ENCODE peak calls at places on chromosomes 6 and 20, in nine cellular contexts. M is HCT116, P is fibroblast of lung, I is suprapubic skin, D is cardiac muscle cell, J is tibial artery, Z is thoracic aorta, U is PC-3, N is psoas muscle. G is an unnamed sample.

GRCh38 chr6:36832313-36832712 is 6.9 kb downstream of the CPNE5 start:
- DNase-seq in M (no peak), P (no peak), I (no peak), D (no peak), J (no peak), Z (no peak), U (no peak), N (no peak), G (no peak)

GRCh38 chr6:105793132-105793531 is 293.0 kb upstream of the PRDM1 start:
- DNase-seq in M (no peak), P (no peak), I (no peak), D (no peak), J (no peak), Z (no peak), U (peak; percentile 15), N (no peak), G (no peak)

GRCh38 chr6:111758608-111759293 is 114.5 kb downstream of the FYN start:
- DNase-seq in M (no peak), P (peak; percentile 27), I (no peak), D (no peak), J (no peak), Z (no peak), U (no peak), N (no peak), G (no peak)

GRCh38 chr6:1498491-1499113 is 109.2 kb downstream of the FOXF2 start:
- DNase-seq in M (no peak), P (no peak), I (no peak), D (no peak), J (no peak), Z (no peak), U (no peak), N (no peak), G (no peak)

GRCh38 chr6:150940951-150941350 is 75.4 kb downstream of the MTHFD1L start:
- DNase-seq in M (no peak), P (peak; percentile 11), I (no peak), D (no peak), J (no peak), Z (no peak), U (no peak), N (no peak), G (no peak)

GRCh38 chr6:25366785-25367657 is 87.8 kb downstream of the CARMIL1 start:
- DNase-seq in M (no peak), P (peak; percentile 20), I (no peak), D (no peak), J (no peak), Z (no peak), U (peak; percentile 64), N (no peak), G (no peak)

GRCh38 chr6:138086573-138087196 is 20.5 kb downstream of the PERP start:
- DNase-seq in M (peak; percentile 85), P (peak; percentile 74), I (no peak), D (no peak), J (no peak), Z (no peak), U (peak; percentile 75), N (no peak), G (no peak)

GRCh38 chr20:53642196-53643030 is 48.8 kb upstream of the ZNF217 start:
- DNase-seq in M (peak; percentile 89), P (peak; percentile 68), I (no peak), D (peak; percentile 54), J (no peak), Z (no peak), U (peak; percentile 82), N (no peak), G (no peak)

GRCh38 chr6:72689107-72689954 is 67.5 kb downstream of the KCNQ5 start:
- DNase-seq in M (no peak), P (no peak), I (no peak), D (no peak), J (no peak), Z (no peak), U (no peak), N (no peak), G (no peak)

GRCh38 chr6:151539506-151540268 is 45.9 kb downstream of the CCDC170 start:
- DNase-seq in M (no peak), P (peak; percentile 74), I (no peak), D (no peak), J (no peak), Z (no peak), U (no peak), N (no peak), G (no peak)

GRCh38 chr6:13874191-13874549 is 50.6 kb upstream of the RNF182 start:
- DNase-seq in M (no peak), P (no peak), I (no peak), D (no peak), J (no peak), Z (no peak), U (no peak), N (no peak), G (no peak)

GRCh38 chr6:53734473-53735299 is 60.1 kb upstream of the LRRC1 start:
- DNase-seq in M (peak; percentile 92), P (peak; percentile 93), I (no peak), D (peak; percentile 75), J (no peak), Z (no peak), U (peak; percentile 94), N (no peak), G (peak; percentile 29)

GRCh38 chr20:51695574-51696303 is 72.5 kb downstream of the ATP9A start:
- DNase-seq in M (no peak), P (peak; percentile 83), I (no peak), D (no peak), J (no peak), Z (no peak), U (peak; percentile 95), N (no peak), G (no peak)

GRCh38 chr6:168210239-168211107 is 109.1 kb downstream of the DACT2 start:
- DNase-seq in M (no peak), P (no peak), I (no peak), D (no peak), J (no peak), Z (no peak), U (no peak), N (no peak), G (no peak)

DNA sequence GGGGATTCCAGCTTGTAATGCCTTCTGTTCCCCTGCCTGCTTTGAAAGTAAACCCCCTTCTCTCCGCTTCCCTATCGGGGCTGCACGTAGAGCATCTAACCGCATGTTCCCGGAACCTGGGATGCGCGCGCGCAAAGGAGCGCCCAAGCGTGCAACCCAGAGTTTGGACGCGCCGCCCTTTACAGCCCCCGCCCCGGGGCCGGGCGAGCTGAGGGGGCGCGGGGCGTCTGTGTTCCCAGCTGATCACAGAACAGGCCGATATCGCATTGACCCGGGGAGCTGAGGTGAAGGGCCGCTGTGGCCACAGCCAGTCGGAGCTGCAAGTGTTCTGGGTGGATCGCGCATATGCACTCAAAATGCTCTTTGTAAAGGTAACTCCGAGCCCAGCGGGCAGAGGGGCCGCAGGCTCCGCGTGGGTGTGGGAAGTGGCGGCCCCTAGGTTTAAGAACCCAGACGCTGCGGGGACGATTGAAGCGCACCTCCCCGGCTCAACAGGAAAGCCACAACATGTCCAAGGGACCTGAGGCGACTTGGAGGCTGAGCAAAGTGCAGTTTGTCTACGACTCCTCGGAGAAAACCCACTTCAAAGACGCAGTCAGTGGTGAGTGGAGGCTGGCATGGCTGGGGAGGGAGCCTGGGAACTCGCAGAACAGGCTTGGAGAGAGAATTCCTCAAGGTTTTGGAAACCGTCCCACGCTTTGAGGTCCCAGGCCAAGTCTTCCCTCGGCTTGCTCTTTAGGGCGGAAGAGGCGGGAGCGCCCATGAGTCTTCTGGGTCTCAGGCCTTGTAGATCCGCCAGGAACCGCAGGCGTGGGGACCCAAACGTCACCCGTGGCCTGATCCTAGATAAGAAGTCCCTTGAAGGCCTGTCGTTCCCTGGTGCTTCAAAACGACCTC is 1.6 kb downstream of the LAMP5 start:
- DNase-seq in M (peak; percentile 10), P (peak; percentile 17), I (no peak), D (peak; percentile 23), J (no peak), Z (no peak), U (peak; percentile 26), N (no peak), G (peak; percentile 29)
- H3K4me3 ChIP-seq in M (no peak overlapping the region), P (no peak overlapping the region), I (peak overlapping the region; percentile 24), D (peak overlapping the region; percentile 27), J (no peak overlapping the region), Z (peak overlapping the region; percentile 60), U (no peak overlapping the region), N (peak overlapping the region; percentile 22), G (peak overlapping the region; percentile 18)

GRCh38 chr20:31566332-31566657 is 38.8 kb upstream of the ID1 start:
- DNase-seq in M (no peak), P (no peak), I (no peak), D (no peak), J (no peak), Z (no peak), U (no peak), N (no peak), G (no peak)

GRCh38 chr20:31568773-31569162 is 36.3 kb upstream of the ID1 start:
- DNase-seq in M (no peak), P (no peak), I (no peak), D (no peak), J (no peak), Z (no peak), U (no peak), N (no peak), G (no peak)

GRCh38 chr20:31568041-31568731 is 36.9 kb upstream of the ID1 start:
- DNase-seq in M (no peak), P (peak; percentile 61), I (no peak), D (no peak), J (no peak), Z (no peak), U (no peak), N (no peak), G (no peak)

GRCh38 chr20:31566658-31567379 is 38.3 kb upstream of the ID1 start:
- DNase-seq in M (peak; percentile 75), P (peak; percentile 25), I (no peak), D (no peak), J (no peak), Z (no peak), U (peak; percentile 84), N (no peak), G (no peak)

DNA sequence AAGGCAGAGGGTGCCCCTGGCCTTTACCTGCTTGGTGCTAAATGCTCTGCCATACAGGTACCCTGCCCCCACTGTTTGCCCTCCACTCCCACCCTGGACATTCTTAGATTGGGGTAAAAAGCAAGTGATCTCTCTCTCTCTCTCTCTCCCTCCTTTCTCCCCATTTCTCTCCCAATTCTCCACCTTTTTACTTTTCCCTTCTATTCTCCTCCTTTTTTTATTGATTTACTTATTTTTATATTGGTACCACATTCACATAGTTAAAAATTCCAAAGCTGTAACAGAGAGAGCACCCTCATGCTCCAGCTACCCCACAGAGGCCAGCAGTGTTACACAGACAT is 37.7 kb upstream of the ID1 start:
- DNase-seq in M (no peak), P (no peak), I (no peak), D (no peak), J (no peak), Z (no peak), U (no peak), N (no peak), G (no peak)
- H3K4me1 ChIP-seq in M (peaks cover 95% of the 10 kb centered on the region), P (peaks cover 11% of the 10 kb centered on the region), I (peaks cover 79% of the 10 kb centered on the region), D (peaks cover 16% of the 10 kb centered on the region), J (peaks cover 38% of the 10 kb centered on the region), Z (peaks cover 4% of the 10 kb centered on the region), U (peaks cover 47% of the 10 kb centered on the region), N (peaks cover 26% of the 10 kb centered on the region), G (peaks cover 18% of the 10 kb centered on the region)

GRCh38 chr20:36210561-36210960 is 25.7 kb upstream of the AAR2 start:
- DNase-seq in M (no peak), P (peak; percentile 3), I (no peak), D (peak; percentile 7), J (no peak), Z (no peak), U (no peak), N (no peak), G (no peak)
- TF ChIP-seq CTCF in M (peak; percentile 9), P (peak; percentile 7), I (no peak), D (peak; percentile 10), J (no peak), Z (no peak), U (no peak), N (no peak), G (no peak)

GRCh38 chr6:28695671-28696537 is 170.2 kb downstream of the GPX5 start:
- DNase-seq in M (no peak), P (peak; percentile 38), I (no peak), D (no peak), J (no peak), Z (no peak), U (no peak), N (no peak), G (no peak)
- H3K4me3 ChIP-seq in M (no peak overlapping the region), P (peak overlapping the region; percentile 49), I (peak overlapping the region; percentile 1), D (no peak overlapping the region), J (no peak overlapping the region), Z (no peak overlapping the region), U (no peak overlapping the region), N (peak overlapping the region; percentile 18), G (no peak overlapping the region)

G was measured in heart right ventricle.